ENCODE peak calls at places on chromosome 10, in eight cellular contexts. One of them, this sample, is unnamed.
A peak's percentile ranks its signal among the peaks of the same experiment; 100 is the strongest.

GRCh38 chr10:18528292-18528691 is 123.1 kb downstream of the NSUN6 start:
- DNase-seq in SJSA1: no peak
- DNase-seq in uterus: no peak
- DNase-seq in HL-60: no peak
- DNase-seq in PC-3: no peak
- DNase-seq in heart left ventricle: no peak
- DNase-seq in pancreas: no peak
- DNase-seq in colonic mucosa: no peak
- DNase-seq in this sample: no peak

GRCh38 chr10:74011762-74012161 is 13.8 kb downstream of the VCL start:
- DNase-seq in SJSA1: peak; percentile 71
- DNase-seq in uterus: no peak
- DNase-seq in HL-60: no peak
- DNase-seq in PC-3: peak; percentile 99
- DNase-seq in heart left ventricle: peak; percentile 39
- DNase-seq in pancreas: no peak
- DNase-seq in colonic mucosa: no peak
- DNase-seq in this sample: no peak

GRCh38 chr10:3197354-3198003 is 24.9 kb upstream of the PITRM1 start:
- DNase-seq in SJSA1: peak; percentile 93
- DNase-seq in uterus: peak; percentile 85
- DNase-seq in HL-60: peak; percentile 7
- DNase-seq in PC-3: peak; percentile 74
- DNase-seq in heart left ventricle: peak; percentile 79
- DNase-seq in pancreas: peak; percentile 63
- DNase-seq in colonic mucosa: peak; percentile 78
- DNase-seq in this sample: no peak

GRCh38 chr10:81108516-81109199 is 571.0 kb downstream of the SH2D4B start:
- DNase-seq in SJSA1: no peak
- DNase-seq in uterus: no peak
- DNase-seq in HL-60: peak; percentile 47
- DNase-seq in PC-3: no peak
- DNase-seq in heart left ventricle: no peak
- DNase-seq in pancreas: no peak
- DNase-seq in colonic mucosa: peak; percentile 20
- DNase-seq in this sample: no peak

GRCh38 chr10:119132521-119133345 is 28.8 kb downstream of the DENND10 start:
- DNase-seq in SJSA1: no peak
- DNase-seq in uterus: no peak
- DNase-seq in HL-60: peak; percentile 49
- DNase-seq in PC-3: no peak
- DNase-seq in heart left ventricle: no peak
- DNase-seq in pancreas: no peak
- DNase-seq in colonic mucosa: no peak
- DNase-seq in this sample: no peak

GRCh38 chr10:33869089-33869488 is 534.6 kb upstream of the NRP1 start:
- DNase-seq in SJSA1: no peak
- DNase-seq in uterus: peak; percentile 19
- DNase-seq in HL-60: no peak
- DNase-seq in PC-3: no peak
- DNase-seq in heart left ventricle: no peak
- DNase-seq in pancreas: no peak
- DNase-seq in colonic mucosa: no peak
- DNase-seq in this sample: no peak

GRCh38 chr10:21292763-21293517 is 232.5 kb downstream of the SKIDA1 start:
- DNase-seq in SJSA1: peak; percentile 99
- DNase-seq in uterus: peak; percentile 67
- DNase-seq in HL-60: no peak
- DNase-seq in PC-3: peak; percentile 92
- DNase-seq in heart left ventricle: peak; percentile 82
- DNase-seq in pancreas: peak; percentile 51
- DNase-seq in colonic mucosa: peak; percentile 34
- DNase-seq in this sample: no peak

GRCh38 chr10:69439350-69439739 is 11.9 kb upstream of the TSPAN15 start:
- DNase-seq in SJSA1: no peak
- DNase-seq in uterus: peak; percentile 45
- DNase-seq in HL-60: no peak
- DNase-seq in PC-3: peak; percentile 94
- DNase-seq in heart left ventricle: no peak
- DNase-seq in pancreas: peak; percentile 54
- DNase-seq in colonic mucosa: peak; percentile 80
- DNase-seq in this sample: peak; percentile 91

GRCh38 chr10:67815571-67816059 is 22.4 kb downstream of the DNAJC12 start:
- DNase-seq in SJSA1: peak; percentile 62
- DNase-seq in uterus: no peak
- DNase-seq in HL-60: no peak
- DNase-seq in PC-3: peak; percentile 99
- DNase-seq in heart left ventricle: no peak
- DNase-seq in pancreas: no peak
- DNase-seq in colonic mucosa: no peak
- DNase-seq in this sample: no peak

GRCh38 chr10:132539894-132540293 is 2.3 kb downstream of the INPP5A start:
- DNase-seq in SJSA1: peak; percentile 31
- DNase-seq in uterus: no peak
- DNase-seq in HL-60: no peak
- DNase-seq in PC-3: peak; percentile 60
- DNase-seq in heart left ventricle: no peak
- DNase-seq in pancreas: no peak
- DNase-seq in colonic mucosa: no peak
- DNase-seq in this sample: no peak
- H3K4me3 ChIP-seq in SJSA1: no peak overlapping the region
- H3K4me3 ChIP-seq in uterus: peak overlapping the region; percentile 60
- H3K4me3 ChIP-seq in HL-60: peak overlapping the region; percentile 63
- H3K4me3 ChIP-seq in PC-3: peak overlapping the region; percentile 83
- H3K4me3 ChIP-seq in heart left ventricle: peak overlapping the region; percentile 87
- H3K4me3 ChIP-seq in pancreas: peak overlapping the region; percentile 68
- H3K4me3 ChIP-seq in colonic mucosa: no peak overlapping the region
- H3K4me3 ChIP-seq in this sample: no peak overlapping the region

GRCh38 chr10:96257944-96258343 is 13.4 kb downstream of the BLNK start:
- DNase-seq in SJSA1: no peak
- DNase-seq in uterus: no peak
- DNase-seq in HL-60: no peak
- DNase-seq in PC-3: no peak
- DNase-seq in heart left ventricle: peak; percentile 42
- DNase-seq in pancreas: peak; percentile 56
- DNase-seq in colonic mucosa: no peak
- DNase-seq in this sample: no peak
- H3K4me3 ChIP-seq in SJSA1: no peak overlapping the region
- H3K4me3 ChIP-seq in uterus: no peak overlapping the region
- H3K4me3 ChIP-seq in HL-60: no peak overlapping the region
- H3K4me3 ChIP-seq in PC-3: no peak overlapping the region
- H3K4me3 ChIP-seq in heart left ventricle: no peak overlapping the region
- H3K4me3 ChIP-seq in pancreas: no peak overlapping the region
- H3K4me3 ChIP-seq in colonic mucosa: no peak overlapping the region
- H3K4me3 ChIP-seq in this sample: no peak overlapping the region

GRCh38 chr10:61399386-61399785 is 53.8 kb downstream of the TMEM26 start:
- DNase-seq in SJSA1: no peak
- DNase-seq in uterus: no peak
- DNase-seq in HL-60: no peak
- DNase-seq in PC-3: peak; percentile 86
- DNase-seq in heart left ventricle: no peak
- DNase-seq in pancreas: no peak
- DNase-seq in colonic mucosa: no peak
- DNase-seq in this sample: no peak

GRCh38 chr10:61400524-61400923 is 52.7 kb downstream of the TMEM26 start:
- DNase-seq in SJSA1: no peak
- DNase-seq in uterus: no peak
- DNase-seq in HL-60: no peak
- DNase-seq in PC-3: peak; percentile 43
- DNase-seq in heart left ventricle: no peak
- DNase-seq in pancreas: no peak
- DNase-seq in colonic mucosa: no peak
- DNase-seq in this sample: no peak

GRCh38 chr10:61398730-61399129 is 54.5 kb downstream of the TMEM26 start:
- DNase-seq in SJSA1: no peak
- DNase-seq in uterus: no peak
- DNase-seq in HL-60: no peak
- DNase-seq in PC-3: peak; percentile 99
- DNase-seq in heart left ventricle: no peak
- DNase-seq in pancreas: no peak
- DNase-seq in colonic mucosa: no peak
- DNase-seq in this sample: no peak

GRCh38 chr10:61397175-61397986 is 55.8 kb downstream of the TMEM26 start:
- DNase-seq in SJSA1: peak; percentile 43
- DNase-seq in uterus: no peak
- DNase-seq in HL-60: peak; percentile 7
- DNase-seq in PC-3: no peak
- DNase-seq in heart left ventricle: no peak
- DNase-seq in pancreas: no peak
- DNase-seq in colonic mucosa: no peak
- DNase-seq in this sample: no peak
- H3K4me3 ChIP-seq in SJSA1: peak overlapping the region; percentile 22
- H3K4me3 ChIP-seq in uterus: peak overlapping the region; percentile 33
- H3K4me3 ChIP-seq in HL-60: peak overlapping the region; percentile 6
- H3K4me3 ChIP-seq in PC-3: no peak overlapping the region
- H3K4me3 ChIP-seq in heart left ventricle: peak overlapping the region; percentile 41
- H3K4me3 ChIP-seq in pancreas: no peak overlapping the region
- H3K4me3 ChIP-seq in colonic mucosa: peak overlapping the region; percentile 1
- H3K4me3 ChIP-seq in this sample: no peak overlapping the region

GRCh38 chr10:24762161-24762924 is 38.7 kb upstream of the ARHGAP21 start:
- DNase-seq in SJSA1: peak; percentile 61
- DNase-seq in uterus: no peak
- DNase-seq in HL-60: no peak
- DNase-seq in PC-3: peak; percentile 13
- DNase-seq in heart left ventricle: no peak
- DNase-seq in pancreas: no peak
- DNase-seq in colonic mucosa: no peak
- DNase-seq in this sample: no peak
- H3K4me3 ChIP-seq in SJSA1: no peak overlapping the region
- H3K4me3 ChIP-seq in uterus: no peak overlapping the region
- H3K4me3 ChIP-seq in HL-60: no peak overlapping the region
- H3K4me3 ChIP-seq in PC-3: no peak overlapping the region
- H3K4me3 ChIP-seq in heart left ventricle: no peak overlapping the region
- H3K4me3 ChIP-seq in pancreas: no peak overlapping the region
- H3K4me3 ChIP-seq in colonic mucosa: no peak overlapping the region
- H3K4me3 ChIP-seq in this sample: no peak overlapping the region

DNA sequence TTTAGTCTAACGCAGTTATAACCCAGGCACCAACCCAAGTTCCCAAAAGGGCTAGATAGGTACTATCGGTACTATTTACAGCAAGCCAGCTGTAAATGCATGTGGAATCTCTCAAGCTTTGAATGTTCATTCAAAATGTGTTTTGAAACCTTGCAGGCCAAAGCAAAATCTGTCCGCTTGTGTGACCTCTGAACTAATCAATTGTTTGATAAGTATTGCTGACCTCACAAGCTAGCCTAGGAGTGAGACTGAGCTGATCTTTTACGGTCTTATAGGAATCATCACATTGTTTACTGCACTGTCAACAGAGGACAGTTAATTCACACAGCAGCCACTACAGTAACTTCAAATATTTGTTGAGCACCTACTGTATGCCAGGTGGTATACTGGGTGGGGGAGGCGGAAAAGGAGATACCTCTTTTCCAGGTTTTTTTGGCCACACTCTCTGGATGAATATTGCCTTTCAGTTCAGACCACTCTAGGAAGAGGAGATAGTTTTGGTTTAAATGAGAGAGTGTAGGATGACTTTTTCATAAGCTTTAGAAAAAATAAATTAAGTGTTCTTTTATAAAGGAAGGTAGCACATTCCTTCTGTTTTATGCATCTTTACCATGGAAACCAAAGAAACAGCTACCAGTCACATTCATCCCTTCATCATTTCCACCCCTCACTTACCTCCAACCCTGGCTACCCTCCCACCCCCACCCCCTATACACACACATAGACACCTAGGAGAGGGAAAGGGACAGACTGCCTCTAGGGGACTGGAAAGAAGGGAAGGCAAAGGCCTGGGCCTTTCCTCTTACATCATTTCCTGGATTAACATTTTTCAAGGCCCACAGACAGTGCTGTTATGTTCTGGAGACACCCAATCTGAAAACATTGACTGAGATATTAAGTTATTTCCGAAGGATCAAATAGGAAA is 2.4 kb downstream of the PAPSS2 start:
- DNase-seq in SJSA1: peak; percentile 8
- DNase-seq in uterus: no peak
- DNase-seq in HL-60: no peak
- DNase-seq in PC-3: peak; percentile 9
- DNase-seq in heart left ventricle: no peak
- DNase-seq in pancreas: no peak
- DNase-seq in colonic mucosa: no peak
- DNase-seq in this sample: no peak
- H3K4me3 ChIP-seq in SJSA1: no peak overlapping the region
- H3K4me3 ChIP-seq in uterus: no peak overlapping the region
- H3K4me3 ChIP-seq in HL-60: no peak overlapping the region
- H3K4me3 ChIP-seq in PC-3: no peak overlapping the region
- H3K4me3 ChIP-seq in heart left ventricle: no peak overlapping the region
- H3K4me3 ChIP-seq in pancreas: peak overlapping the region; percentile 78
- H3K4me3 ChIP-seq in colonic mucosa: peak overlapping the region; percentile 86
- H3K4me3 ChIP-seq in this sample: no peak overlapping the region

GRCh38 chr10:9621216-9621615 is 1396.5 kb upstream of the CELF2 start:
- DNase-seq in SJSA1: no peak
- DNase-seq in uterus: no peak
- DNase-seq in HL-60: no peak
- DNase-seq in PC-3: no peak
- DNase-seq in heart left ventricle: no peak
- DNase-seq in pancreas: no peak
- DNase-seq in colonic mucosa: no peak
- DNase-seq in this sample: no peak
- H3K4me3 ChIP-seq in SJSA1: no peak overlapping the region
- H3K4me3 ChIP-seq in uterus: no peak overlapping the region
- H3K4me3 ChIP-seq in HL-60: no peak overlapping the region
- H3K4me3 ChIP-seq in PC-3: no peak overlapping the region
- H3K4me3 ChIP-seq in heart left ventricle: no peak overlapping the region
- H3K4me3 ChIP-seq in pancreas: no peak overlapping the region
- H3K4me3 ChIP-seq in colonic mucosa: no peak overlapping the region
- H3K4me3 ChIP-seq in this sample: no peak overlapping the region